ENCODE peak calls at places on chromosomes 7 and 10, in nine cellular contexts. One of them, this sample, is unnamed.

GRCh38 chr7:44373418-44373740 is 48.0 kb upstream of the CAMK2B start:
- DNase-seq in cardiac muscle cell: no peak
- DNase-seq in body of pancreas: no peak
- DNase-seq in hypothalamus: no peak
- DNase-seq in prostate gland: no peak
- DNase-seq in OCI-LY7: no peak
- DNase-seq in thyroid gland: no peak
- DNase-seq in HL-60: no peak
- DNase-seq in left ventricle myocardium inferior: no peak
- DNase-seq in this sample: no peak

GRCh38 chr10:14603539-14604102 is 171.1 kb downstream of the FAM107B start:
- DNase-seq in cardiac muscle cell: peak; percentile 54
- DNase-seq in body of pancreas: no peak
- DNase-seq in hypothalamus: peak; percentile 46
- DNase-seq in prostate gland: no peak
- DNase-seq in OCI-LY7: peak; percentile 49
- DNase-seq in thyroid gland: peak; percentile 18
- DNase-seq in HL-60: peak; percentile 50
- DNase-seq in left ventricle myocardium inferior: no peak
- DNase-seq in this sample: no peak

GRCh38 chr10:5640036-5640435 is 26.4 kb downstream of the ASB13 start:
- DNase-seq in cardiac muscle cell: no peak
- DNase-seq in body of pancreas: no peak
- DNase-seq in hypothalamus: no peak
- DNase-seq in prostate gland: no peak
- DNase-seq in OCI-LY7: no peak
- DNase-seq in thyroid gland: no peak
- DNase-seq in HL-60: no peak
- DNase-seq in left ventricle myocardium inferior: no peak
- DNase-seq in this sample: no peak

GRCh38 chr10:44864042-44864436 is 47.1 kb upstream of the TMEM72 start:
- DNase-seq in cardiac muscle cell: peak; percentile 49
- DNase-seq in body of pancreas: peak; percentile 71
- DNase-seq in hypothalamus: peak; percentile 13
- DNase-seq in prostate gland: no peak
- DNase-seq in OCI-LY7: no peak
- DNase-seq in thyroid gland: peak; percentile 71
- DNase-seq in HL-60: no peak
- DNase-seq in left ventricle myocardium inferior: no peak
- DNase-seq in this sample: peak; percentile 25

GRCh38 chr10:31751401-31752080 is 177.1 kb downstream of the ARHGAP12 start:
- DNase-seq in cardiac muscle cell: no peak
- DNase-seq in body of pancreas: peak; percentile 71
- DNase-seq in hypothalamus: peak; percentile 19
- DNase-seq in prostate gland: no peak
- DNase-seq in OCI-LY7: no peak
- DNase-seq in thyroid gland: peak; percentile 6
- DNase-seq in HL-60: peak; percentile 53
- DNase-seq in left ventricle myocardium inferior: no peak
- DNase-seq in this sample: no peak

GRCh38 chr10:103181244-103181643 is 11.8 kb downstream of the NT5C2 start:
- DNase-seq in cardiac muscle cell: no peak
- DNase-seq in body of pancreas: peak; percentile 16
- DNase-seq in hypothalamus: no peak
- DNase-seq in prostate gland: no peak
- DNase-seq in OCI-LY7: peak; percentile 96
- DNase-seq in thyroid gland: no peak
- DNase-seq in HL-60: peak; percentile 88
- DNase-seq in left ventricle myocardium inferior: no peak
- DNase-seq in this sample: no peak

GRCh38 chr7:822692-823276 is 9.5 kb upstream of the SUN1 start:
- DNase-seq in cardiac muscle cell: no peak
- DNase-seq in body of pancreas: peak; percentile 35
- DNase-seq in hypothalamus: no peak
- DNase-seq in prostate gland: no peak
- DNase-seq in OCI-LY7: no peak
- DNase-seq in thyroid gland: no peak
- DNase-seq in HL-60: no peak
- DNase-seq in left ventricle myocardium inferior: no peak
- DNase-seq in this sample: no peak

GRCh38 chr10:107834706-107835105 is 670.2 kb upstream of the SORCS1 start:
- DNase-seq in cardiac muscle cell: no peak
- DNase-seq in body of pancreas: no peak
- DNase-seq in hypothalamus: no peak
- DNase-seq in prostate gland: no peak
- DNase-seq in OCI-LY7: no peak
- DNase-seq in thyroid gland: no peak
- DNase-seq in HL-60: no peak
- DNase-seq in left ventricle myocardium inferior: no peak
- DNase-seq in this sample: no peak

GRCh38 chr10:126430512-126430911 is 42.2 kb upstream of the ADAM12 start:
- DNase-seq in cardiac muscle cell: no peak
- DNase-seq in body of pancreas: no peak
- DNase-seq in hypothalamus: no peak
- DNase-seq in prostate gland: no peak
- DNase-seq in OCI-LY7: no peak
- DNase-seq in thyroid gland: no peak
- DNase-seq in HL-60: no peak
- DNase-seq in left ventricle myocardium inferior: no peak
- DNase-seq in this sample: no peak

GRCh38 chr10:82378146-82378545 is 503.2 kb downstream of the NRG3 start:
- DNase-seq in cardiac muscle cell: peak; percentile 67
- DNase-seq in body of pancreas: peak; percentile 71
- DNase-seq in hypothalamus: no peak
- DNase-seq in prostate gland: no peak
- DNase-seq in OCI-LY7: no peak
- DNase-seq in thyroid gland: peak; percentile 36
- DNase-seq in HL-60: no peak
- DNase-seq in left ventricle myocardium inferior: no peak
- DNase-seq in this sample: no peak

GRCh38 chr7:116426428-116427156 is 72.9 kb upstream of the CAV2 start:
- DNase-seq in cardiac muscle cell: no peak
- DNase-seq in body of pancreas: peak; percentile 37
- DNase-seq in hypothalamus: no peak
- DNase-seq in prostate gland: no peak
- DNase-seq in OCI-LY7: no peak
- DNase-seq in thyroid gland: no peak
- DNase-seq in HL-60: no peak
- DNase-seq in left ventricle myocardium inferior: no peak
- DNase-seq in this sample: no peak

GRCh38 chr10:99983280-99983988 is 26.3 kb downstream of the DNMBP start:
- DNase-seq in cardiac muscle cell: no peak
- DNase-seq in body of pancreas: peak; percentile 27
- DNase-seq in hypothalamus: no peak
- DNase-seq in prostate gland: no peak
- DNase-seq in OCI-LY7: peak; percentile 27
- DNase-seq in thyroid gland: no peak
- DNase-seq in HL-60: no peak
- DNase-seq in left ventricle myocardium inferior: peak; percentile 26
- DNase-seq in this sample: no peak

GRCh38 chr7:78779788-78780187 is 673.7 kb downstream of the MAGI2 start:
- DNase-seq in cardiac muscle cell: no peak
- DNase-seq in body of pancreas: no peak
- DNase-seq in hypothalamus: no peak
- DNase-seq in prostate gland: no peak
- DNase-seq in OCI-LY7: no peak
- DNase-seq in thyroid gland: no peak
- DNase-seq in HL-60: no peak
- DNase-seq in left ventricle myocardium inferior: no peak
- DNase-seq in this sample: no peak

GRCh38 chr10:79352035-79352595 is 4.8 kb downstream of the PPIF start:
- DNase-seq in cardiac muscle cell: no peak
- DNase-seq in body of pancreas: no peak
- DNase-seq in hypothalamus: no peak
- DNase-seq in prostate gland: no peak
- DNase-seq in OCI-LY7: no peak
- DNase-seq in thyroid gland: no peak
- DNase-seq in HL-60: no peak
- DNase-seq in left ventricle myocardium inferior: no peak
- DNase-seq in this sample: no peak

GRCh38 chr10:43046288-43046991 is 30.4 kb upstream of the RET start:
- DNase-seq in cardiac muscle cell: no peak
- DNase-seq in body of pancreas: no peak
- DNase-seq in hypothalamus: no peak
- DNase-seq in prostate gland: no peak
- DNase-seq in OCI-LY7: no peak
- DNase-seq in thyroid gland: no peak
- DNase-seq in HL-60: no peak
- DNase-seq in left ventricle myocardium inferior: peak; percentile 5
- DNase-seq in this sample: no peak

GRCh38 chr7:44463169-44463808 is 27.2 kb downstream of the NUDCD3 start:
- DNase-seq in cardiac muscle cell: no peak
- DNase-seq in body of pancreas: no peak
- DNase-seq in hypothalamus: no peak
- DNase-seq in prostate gland: no peak
- DNase-seq in OCI-LY7: peak; percentile 54
- DNase-seq in thyroid gland: no peak
- DNase-seq in HL-60: no peak
- DNase-seq in left ventricle myocardium inferior: no peak
- DNase-seq in this sample: no peak